ENCODE peak calls at places on chromosome 16, in nine cellular contexts. One of them, this sample, is unnamed.
A peak's percentile ranks its signal among the peaks of the same experiment; 100 is the strongest.

GRCh38 chr16:19744670-19745069 is 26.6 kb downstream of the IQCK start:
- DNase-seq in NCI-H510A: no peak
- DNase-seq in effector CD8-positive, alpha-beta T cell: no peak
- DNase-seq in IMR-90: no peak
- DNase-seq in prostate gland: no peak
- DNase-seq in NCI-H1417: peak; percentile 58
- DNase-seq in ovary: no peak
- DNase-seq in GF-D8: no peak
- DNase-seq in GM23248: no peak
- DNase-seq in this sample: no peak

GRCh38 chr16:1639282-1639681 is 27.1 kb downstream of the CRAMP1 start:
- DNase-seq in NCI-H1417: no peak
- DNase-seq in effector CD8-positive, alpha-beta T cell: no peak
- DNase-seq in ovary: no peak
- DNase-seq in prostate gland: no peak
- DNase-seq in IMR-90: no peak
- DNase-seq in GM23248: no peak
- DNase-seq in GF-D8: no peak
- DNase-seq in NCI-H510A: no peak
- DNase-seq in this sample: no peak

GRCh38 chr16:49456763-49457162 is 83.2 kb downstream of the C16orf78 start:
- DNase-seq in GM23248: no peak
- DNase-seq in effector CD8-positive, alpha-beta T cell: no peak
- DNase-seq in ovary: peak; percentile 3
- DNase-seq in NCI-H1417: no peak
- DNase-seq in prostate gland: no peak
- DNase-seq in GF-D8: no peak
- DNase-seq in NCI-H510A: no peak
- DNase-seq in IMR-90: no peak
- DNase-seq in this sample: no peak

GRCh38 chr16:82748026-82748425 is 121.3 kb downstream of the CDH13 start:
- DNase-seq in prostate gland: no peak
- DNase-seq in GF-D8: no peak
- DNase-seq in NCI-H510A: no peak
- DNase-seq in IMR-90: peak; percentile 66
- DNase-seq in ovary: no peak
- DNase-seq in effector CD8-positive, alpha-beta T cell: no peak
- DNase-seq in NCI-H1417: peak; percentile 21
- DNase-seq in GM23248: peak; percentile 81
- DNase-seq in this sample: no peak

GRCh38 chr16:10729104-10729503 is 14.5 kb upstream of the NUBP1 start:
- DNase-seq in prostate gland: no peak
- DNase-seq in effector CD8-positive, alpha-beta T cell: no peak
- DNase-seq in NCI-H510A: no peak
- DNase-seq in ovary: no peak
- DNase-seq in GF-D8: no peak
- DNase-seq in NCI-H1417: no peak
- DNase-seq in IMR-90: no peak
- DNase-seq in GM23248: no peak
- DNase-seq in this sample: no peak

GRCh38 chr16:68155425-68155824 is 70.3 kb downstream of the NFATC3 start:
- DNase-seq in IMR-90: no peak
- DNase-seq in GF-D8: no peak
- DNase-seq in effector CD8-positive, alpha-beta T cell: no peak
- DNase-seq in ovary: no peak
- DNase-seq in GM23248: no peak
- DNase-seq in NCI-H1417: no peak
- DNase-seq in NCI-H510A: no peak
- DNase-seq in prostate gland: no peak
- DNase-seq in this sample: no peak

GRCh38 chr16:2514333-2515179 is 804 bp downstream of the ATP6V0C start:
- DNase-seq in GF-D8: no peak
- DNase-seq in NCI-H510A: no peak
- DNase-seq in GM23248: peak; percentile 60
- DNase-seq in effector CD8-positive, alpha-beta T cell: peak; percentile 41
- DNase-seq in prostate gland: no peak
- DNase-seq in IMR-90: no peak
- DNase-seq in NCI-H1417: no peak
- DNase-seq in ovary: no peak
- DNase-seq in this sample: no peak

GRCh38 chr16:56226840-56227525 is 35.7 kb downstream of the GNAO1 start:
- DNase-seq in NCI-H1417: peak; percentile 11
- DNase-seq in GM23248: no peak
- DNase-seq in effector CD8-positive, alpha-beta T cell: no peak
- DNase-seq in NCI-H510A: peak; percentile 26
- DNase-seq in IMR-90: no peak
- DNase-seq in ovary: no peak
- DNase-seq in prostate gland: no peak
- DNase-seq in GF-D8: no peak
- DNase-seq in this sample: no peak

GRCh38 chr16:53291757-53292392 is 142.4 kb upstream of the RBL2 start:
- DNase-seq in prostate gland: no peak
- DNase-seq in IMR-90: peak; percentile 47
- DNase-seq in NCI-H510A: no peak
- DNase-seq in NCI-H1417: no peak
- DNase-seq in GF-D8: no peak
- DNase-seq in ovary: no peak
- DNase-seq in GM23248: peak; percentile 72
- DNase-seq in effector CD8-positive, alpha-beta T cell: no peak
- DNase-seq in this sample: no peak

GRCh38 chr16:54270711-54271110 is 15.9 kb downstream of the IRX3 start:
- DNase-seq in ovary: no peak
- DNase-seq in NCI-H1417: no peak
- DNase-seq in GM23248: no peak
- DNase-seq in prostate gland: no peak
- DNase-seq in IMR-90: no peak
- DNase-seq in GF-D8: no peak
- DNase-seq in NCI-H510A: no peak
- DNase-seq in effector CD8-positive, alpha-beta T cell: no peak
- DNase-seq in this sample: no peak

GRCh38 chr16:8798174-8798527 is 512 bp downstream of the PMM2 start:
- DNase-seq in NCI-H510A: no peak
- DNase-seq in IMR-90: peak; percentile 36
- DNase-seq in GM23248: peak; percentile 71
- DNase-seq in NCI-H1417: peak; percentile 25
- DNase-seq in GF-D8: no peak
- DNase-seq in effector CD8-positive, alpha-beta T cell: no peak
- DNase-seq in prostate gland: no peak
- DNase-seq in ovary: no peak
- DNase-seq in this sample: no peak

GRCh38 chr16:20768121-20768520 is 4.3 kb downstream of the ACSM3 start:
- DNase-seq in IMR-90: no peak
- DNase-seq in NCI-H510A: no peak
- DNase-seq in ovary: no peak
- DNase-seq in effector CD8-positive, alpha-beta T cell: no peak
- DNase-seq in NCI-H1417: no peak
- DNase-seq in GF-D8: no peak
- DNase-seq in prostate gland: no peak
- DNase-seq in GM23248: no peak
- DNase-seq in this sample: no peak

GRCh38 chr16:70601576-70602575 is 44.5 kb upstream of the IL34 start:
- DNase-seq in GM23248: no peak
- DNase-seq in ovary: no peak
- DNase-seq in prostate gland: no peak
- DNase-seq in NCI-H510A: no peak
- DNase-seq in effector CD8-positive, alpha-beta T cell: no peak
- DNase-seq in IMR-90: peak; percentile 24
- DNase-seq in NCI-H1417: no peak
- DNase-seq in GF-D8: no peak
- DNase-seq in this sample: no peak

GRCh38 chr16:57600048-57600835 is 28.2 kb upstream of the ADGRG1 start:
- DNase-seq in NCI-H1417: peak; percentile 75
- DNase-seq in GF-D8: no peak
- DNase-seq in NCI-H510A: peak; percentile 51
- DNase-seq in GM23248: peak; percentile 57
- DNase-seq in effector CD8-positive, alpha-beta T cell: no peak
- DNase-seq in prostate gland: peak; percentile 53
- DNase-seq in ovary: no peak
- DNase-seq in IMR-90: peak; percentile 32
- DNase-seq in this sample: peak; percentile 10

GRCh38 chr16:9040766-9041430 is 50.5 kb upstream of the HAPSTR1 start:
- DNase-seq in effector CD8-positive, alpha-beta T cell: no peak
- DNase-seq in NCI-H510A: no peak
- DNase-seq in prostate gland: no peak
- DNase-seq in ovary: no peak
- DNase-seq in GF-D8: no peak
- DNase-seq in NCI-H1417: no peak
- DNase-seq in IMR-90: no peak
- DNase-seq in GM23248: no peak
- DNase-seq in this sample: no peak

GRCh38 chr16:3004319-3004718 is 8.4 kb upstream of the CLDN9 start:
- DNase-seq in effector CD8-positive, alpha-beta T cell: no peak
- DNase-seq in GF-D8: no peak
- DNase-seq in GM23248: peak; percentile 67
- DNase-seq in IMR-90: no peak
- DNase-seq in prostate gland: no peak
- DNase-seq in ovary: no peak
- DNase-seq in NCI-H1417: peak; percentile 52
- DNase-seq in NCI-H510A: no peak
- DNase-seq in this sample: no peak

GRCh38 chr16:77373726-77374125 is 61.1 kb downstream of the ADAMTS18 start:
- DNase-seq in effector CD8-positive, alpha-beta T cell: no peak
- DNase-seq in IMR-90: no peak
- DNase-seq in GM23248: no peak
- DNase-seq in prostate gland: no peak
- DNase-seq in GF-D8: no peak
- DNase-seq in ovary: no peak
- DNase-seq in NCI-H510A: peak; percentile 66
- DNase-seq in NCI-H1417: peak; percentile 55
- DNase-seq in this sample: no peak

GRCh38 chr16:23282508-23282907 is 19.6 kb upstream of the SCNN1B start:
- DNase-seq in GM23248: peak; percentile 13
- DNase-seq in IMR-90: no peak
- DNase-seq in effector CD8-positive, alpha-beta T cell: no peak
- DNase-seq in prostate gland: no peak
- DNase-seq in NCI-H1417: peak; percentile 24
- DNase-seq in ovary: no peak
- DNase-seq in NCI-H510A: no peak
- DNase-seq in GF-D8: no peak
- DNase-seq in this sample: no peak

GRCh38 chr16:11251525-11252481 is 4.2 kb downstream of the SOCS1 start:
- DNase-seq in NCI-H510A: no peak
- DNase-seq in NCI-H1417: no peak
- DNase-seq in GM23248: peak; percentile 57
- DNase-seq in effector CD8-positive, alpha-beta T cell: peak; percentile 26
- DNase-seq in ovary: peak; percentile 28
- DNase-seq in IMR-90: peak; percentile 91
- DNase-seq in GF-D8: no peak
- DNase-seq in prostate gland: no peak
- DNase-seq in this sample: no peak

GRCh38 chr16:75478480-75479345 is 14.2 kb upstream of the TMEM170A start:
- DNase-seq in GF-D8: no peak
- DNase-seq in NCI-H510A: no peak
- DNase-seq in IMR-90: no peak
- DNase-seq in GM23248: no peak
- DNase-seq in prostate gland: no peak
- DNase-seq in NCI-H1417: no peak
- DNase-seq in effector CD8-positive, alpha-beta T cell: no peak
- DNase-seq in ovary: no peak
- DNase-seq in this sample: no peak

GRCh38 chr16:28876973-28877641 is 1.2 kb upstream of the ATP2A1 start:
- DNase-seq in ovary: no peak
- DNase-seq in NCI-H1417: no peak
- DNase-seq in NCI-H510A: no peak
- DNase-seq in GF-D8: no peak
- DNase-seq in IMR-90: no peak
- DNase-seq in GM23248: no peak
- DNase-seq in prostate gland: no peak
- DNase-seq in effector CD8-positive, alpha-beta T cell: no peak
- DNase-seq in this sample: no peak

GRCh38 chr16:77416939-77417480 is 17.8 kb downstream of the ADAMTS18 start:
- DNase-seq in GM23248: no peak
- DNase-seq in NCI-H1417: no peak
- DNase-seq in NCI-H510A: no peak
- DNase-seq in ovary: no peak
- DNase-seq in prostate gland: no peak
- DNase-seq in effector CD8-positive, alpha-beta T cell: no peak
- DNase-seq in GF-D8: no peak
- DNase-seq in IMR-90: no peak
- DNase-seq in this sample: no peak

GRCh38 chr16:67641779-67642708 is 2.9 kb upstream of the CARMIL2 start:
- DNase-seq in effector CD8-positive, alpha-beta T cell: no peak
- DNase-seq in NCI-H1417: no peak
- DNase-seq in prostate gland: peak; percentile 67
- DNase-seq in ovary: no peak
- DNase-seq in IMR-90: peak; percentile 33
- DNase-seq in GM23248: peak; percentile 67
- DNase-seq in GF-D8: peak; percentile 56
- DNase-seq in NCI-H510A: no peak
- DNase-seq in this sample: no peak

GRCh38 chr16:69924777-69925191 is 26.4 kb upstream of the CLEC18A start:
- DNase-seq in GF-D8: no peak
- DNase-seq in effector CD8-positive, alpha-beta T cell: no peak
- DNase-seq in NCI-H1417: no peak
- DNase-seq in ovary: peak; percentile 80
- DNase-seq in GM23248: peak; percentile 95
- DNase-seq in IMR-90: peak; percentile 81
- DNase-seq in prostate gland: no peak
- DNase-seq in NCI-H510A: no peak
- DNase-seq in this sample: no peak

GRCh38 chr16:29126621-29127020 is 141.8 kb downstream of the LAT start:
- DNase-seq in NCI-H1417: no peak
- DNase-seq in GF-D8: no peak
- DNase-seq in IMR-90: no peak
- DNase-seq in NCI-H510A: no peak
- DNase-seq in ovary: no peak
- DNase-seq in GM23248: no peak
- DNase-seq in effector CD8-positive, alpha-beta T cell: no peak
- DNase-seq in prostate gland: no peak
- DNase-seq in this sample: no peak

GRCh38 chr16:75264999-75265910 is 13.8 kb upstream of the BCAR1 start:
- DNase-seq in GM23248: peak; percentile 68
- DNase-seq in GF-D8: no peak
- DNase-seq in ovary: peak; percentile 54
- DNase-seq in NCI-H1417: peak; percentile 56
- DNase-seq in IMR-90: no peak
- DNase-seq in NCI-H510A: no peak
- DNase-seq in prostate gland: peak; percentile 53
- DNase-seq in effector CD8-positive, alpha-beta T cell: no peak
- DNase-seq in this sample: no peak

GRCh38 chr16:1168837-1169236 is 15.9 kb downstream of the CACNA1H start:
- DNase-seq in GF-D8: no peak
- DNase-seq in ovary: no peak
- DNase-seq in prostate gland: no peak
- DNase-seq in effector CD8-positive, alpha-beta T cell: no peak
- DNase-seq in NCI-H510A: no peak
- DNase-seq in NCI-H1417: no peak
- DNase-seq in GM23248: no peak
- DNase-seq in IMR-90: no peak
- DNase-seq in this sample: no peak

GRCh38 chr16:21194771-21195301 is 16.5 kb downstream of the ZP2 start:
- DNase-seq in NCI-H510A: no peak
- DNase-seq in effector CD8-positive, alpha-beta T cell: no peak
- DNase-seq in ovary: no peak
- DNase-seq in GM23248: peak; percentile 53
- DNase-seq in IMR-90: no peak
- DNase-seq in NCI-H1417: peak; percentile 6
- DNase-seq in GF-D8: no peak
- DNase-seq in prostate gland: no peak
- DNase-seq in this sample: no peak

GRCh38 chr16:69567031-69567680 is 1.4 kb downstream of the NFAT5 start:
- DNase-seq in effector CD8-positive, alpha-beta T cell: no peak
- DNase-seq in IMR-90: peak; percentile 33
- DNase-seq in GM23248: peak; percentile 58
- DNase-seq in NCI-H1417: peak; percentile 49
- DNase-seq in NCI-H510A: no peak
- DNase-seq in GF-D8: no peak
- DNase-seq in prostate gland: peak; percentile 29
- DNase-seq in ovary: no peak
- DNase-seq in this sample: no peak

GRCh38 chr16:15897834-15898254 is 9.4 kb upstream of the CEP20 start:
- DNase-seq in NCI-H510A: no peak
- DNase-seq in effector CD8-positive, alpha-beta T cell: no peak
- DNase-seq in NCI-H1417: no peak
- DNase-seq in IMR-90: peak; percentile 79
- DNase-seq in GM23248: peak; percentile 73
- DNase-seq in ovary: no peak
- DNase-seq in prostate gland: no peak
- DNase-seq in GF-D8: no peak
- DNase-seq in this sample: no peak

GRCh38 chr16:67562918-67563707 is 787 bp downstream of the CTCF start:
- DNase-seq in NCI-H1417: peak; percentile 79
- DNase-seq in NCI-H510A: no peak
- DNase-seq in GM23248: peak; percentile 81
- DNase-seq in prostate gland: peak; percentile 39
- DNase-seq in effector CD8-positive, alpha-beta T cell: peak; percentile 46
- DNase-seq in ovary: peak; percentile 58
- DNase-seq in GF-D8: peak; percentile 17
- DNase-seq in IMR-90: peak; percentile 33
- DNase-seq in this sample: no peak

This sample was measured in GDM1.